ENCODE peak calls at places on chromosome 11, in nine cellular contexts. L, I, K, O, S, C, B, W and V are unnamed samples.

GRCh38 chr11:112962854-112963367 is 1.7 kb downstream of the NCAM1 start:
- DNase-seq in L (no peak), K (no peak), C (no peak), O (no peak), B (peak), S (peak), I (no peak), W (peak), V (no peak)

GRCh38 chr11:117600261-117600783 is 196.7 kb downstream of the DSCAML1 start:
- DNase-seq in S (no peak), W (no peak), L (no peak), C (no peak), K (no peak), O (no peak), I (no peak), B (no peak), V (no peak)

GRCh38 chr11:66868726-66869291 is 11.9 kb downstream of the LRFN4 start:
- DNase-seq in W (no peak), K (peak), I (no peak), B (no peak), C (no peak), S (no peak), L (peak), O (peak), V (no peak)

GRCh38 chr11:77109236-77110019 is 6.8 kb downstream of the OMP start:
- DNase-seq in B (no peak), L (no peak), W (no peak), K (no peak), C (peak), I (no peak), S (no peak), O (peak), V (no peak)

GRCh38 chr11:112082729-112083128 is 3.8 kb downstream of the TIMM8B start:
- DNase-seq in C (peak), L (peak), S (no peak), O (no peak), I (no peak), B (peak), W (peak), K (peak), V (peak)

GRCh38 chr11:62791501-62792192 is at the start of gene TMEM223:
- DNase-seq in K (peak), S (peak), W (peak), C (peak), B (peak), I (peak), L (peak), O (peak), V (no peak)

GRCh38 chr11:103170865-103171264 is 61.6 kb downstream of the DYNC2H1 start:
- DNase-seq in O (no peak), S (no peak), C (no peak), I (no peak), K (no peak), W (no peak), L (no peak), B (no peak), V (no peak)

GRCh38 chr11:69419662-69420061 is 61.8 kb upstream of the LINC01488 start:
- DNase-seq in O (no peak), K (no peak), W (no peak), L (no peak), S (no peak), B (no peak), C (no peak), I (no peak), V (no peak)

GRCh38 chr11:64234840-64235379 is 526 bp downstream of the VEGFB start:
- DNase-seq in I (peak), O (peak), L (peak), B (peak), S (peak), C (no peak), W (peak), K (peak), V (no peak)

GRCh38 chr11:107054391-107054790 is 36.1 kb upstream of the GUCY1A2 start:
- DNase-seq in W (no peak), B (no peak), I (no peak), S (no peak), L (no peak), K (no peak), C (no peak), O (no peak), V (no peak)

GRCh38 chr11:122069946-122070345 is 46.1 kb downstream of the BLID start:
- DNase-seq in S (peak), K (no peak), W (no peak), I (peak), O (no peak), B (peak), L (peak), C (peak), V (no peak)

GRCh38 chr11:29019960-29020683 is 911.9 kb downstream of the METTL15 start:
- DNase-seq in S (no peak), C (peak), K (no peak), B (peak), L (peak), O (peak), W (no peak), I (peak), V (no peak)

GRCh38 chr11:76216536-76217326 is 10.4 kb upstream of the WNT11 start:
- DNase-seq in L (no peak), B (peak), K (no peak), O (no peak), I (no peak), W (no peak), C (no peak), S (peak), V (no peak)

GRCh38 chr11:117146521-117146920 is 2.4 kb downstream of the PAFAH1B2 start:
- DNase-seq in O (no peak), S (no peak), L (no peak), I (no peak), B (peak), C (peak), W (no peak), K (no peak), V (no peak)

GRCh38 chr11:102006835-102007566 is 40.2 kb upstream of the CFAP300 start:
- DNase-seq in S (no peak), W (no peak), C (no peak), O (no peak), I (no peak), B (no peak), K (no peak), L (peak), V (no peak)

GRCh38 chr11:72439455-72439854 is 5.1 kb upstream of the CLPB start:
- DNase-seq in L (peak), C (peak), O (no peak), B (peak), S (no peak), I (no peak), W (no peak), K (no peak), V (no peak)

GRCh38 chr11:118625036-118625690 is 17.7 kb downstream of the PHLDB1 start:
- DNase-seq in B (no peak), W (no peak), O (no peak), K (no peak), I (peak), C (no peak), L (peak), S (no peak), V (no peak)

GRCh38 chr11:15629690-15630321 is 515.1 kb downstream of the INSC start:
- DNase-seq in S (no peak), K (peak), I (no peak), C (no peak), B (no peak), L (no peak), W (peak), O (peak), V (no peak)

GRCh38 chr11:75969626-75970308 is 154.8 kb downstream of the UVRAG start:
- DNase-seq in W (no peak), B (peak), I (no peak), K (no peak), S (no peak), C (peak), L (peak), O (no peak), V (no peak)

GRCh38 chr11:119907934-119908760 is 179.1 kb upstream of the NECTIN1 start:
- DNase-seq in I (no peak), K (no peak), L (no peak), C (no peak), S (no peak), B (no peak), O (no peak), W (no peak), V (no peak)

GRCh38 chr11:69983897-69984438 is 94.1 kb upstream of the ANO1 start:
- DNase-seq in O (no peak), C (no peak), L (no peak), S (no peak), B (no peak), W (no peak), I (no peak), K (no peak), V (no peak)

GRCh38 chr11:10579700-10580099 is 11.2 kb upstream of the LYVE1 start:
- DNase-seq in I (no peak), K (no peak), C (no peak), O (no peak), B (no peak), W (no peak), L (no peak), S (no peak), V (no peak)

GRCh38 chr11:45089251-45089650 is 57.2 kb upstream of the PRDM11 start:
- DNase-seq in S (peak), C (peak), L (peak), B (peak), I (no peak), O (no peak), W (peak), K (no peak), V (no peak)

GRCh38 chr11:13336246-13336873 is 58.8 kb downstream of the BMAL1 start:
- DNase-seq in L (no peak), S (no peak), K (no peak), I (no peak), O (no peak), W (peak), C (peak), B (no peak), V (no peak)

GRCh38 chr11:10205928-10206327 is 88.1 kb downstream of the SBF2 start:
- DNase-seq in K (no peak), W (no peak), L (no peak), S (no peak), B (no peak), O (peak), I (no peak), C (no peak), V (no peak)

GRCh38 chr11:43316451-43316850 is 4.7 kb downstream of the API5 start:
- DNase-seq in C (peak), I (no peak), S (no peak), B (peak), W (no peak), K (peak), L (peak), O (no peak), V (no peak)

GRCh38 chr11:119567667-119568582 is 145.0 kb upstream of the THY1 start:
- DNase-seq in W (no peak), I (peak), L (peak), C (peak), B (peak), K (peak), O (peak), S (no peak), V (no peak)

GRCh38 chr11:46380340-46381045 is 976 bp upstream of the MDK start:
- DNase-seq in S (peak), O (peak), L (peak), B (peak), W (peak), C (no peak), I (peak), K (peak), V (no peak)

GRCh38 chr11:92384316-92384715 is 159.7 kb downstream of the FAT3 start:
- DNase-seq in I (no peak), O (no peak), K (no peak), S (no peak), B (peak), L (peak), C (peak), W (no peak), V (no peak)

GRCh38 chr11:44993971-44994705 is 43.5 kb upstream of the TP53I11 start:
- DNase-seq in B (no peak), O (no peak), W (no peak), K (no peak), I (no peak), C (no peak), S (no peak), L (no peak), V (no peak)

GRCh38 chr11:64874308-64874707 is 4.1 kb downstream of the EHD1 start:
- DNase-seq in W (no peak), O (no peak), I (no peak), C (peak), B (peak), K (no peak), S (no peak), L (no peak), V (no peak)

GRCh38 chr11:64879226-64879900 is 942 bp upstream of the EHD1 start:
- DNase-seq in K (no peak), B (peak), C (no peak), I (no peak), O (no peak), L (no peak), S (peak), W (no peak), V (no peak)

GRCh38 chr11:57154718-57155117 is 27.0 kb upstream of the LRRC55 start:
- DNase-seq in S (no peak), W (no peak), O (no peak), K (no peak), I (no peak), C (no peak), L (no peak), B (no peak), V (no peak)

GRCh38 chr11:126384053-126384335 is 28.5 kb downstream of the ST3GAL4 start:
- DNase-seq in O (no peak), C (no peak), K (no peak), W (no peak), B (no peak), S (no peak), I (no peak), L (no peak), V (no peak)
- H3K27ac ChIP-seq in O (no peak), C (no peak), K (no peak), W (no peak), B (no peak), S (peak), I (no peak), L (peak), V (no peak)

DNA sequence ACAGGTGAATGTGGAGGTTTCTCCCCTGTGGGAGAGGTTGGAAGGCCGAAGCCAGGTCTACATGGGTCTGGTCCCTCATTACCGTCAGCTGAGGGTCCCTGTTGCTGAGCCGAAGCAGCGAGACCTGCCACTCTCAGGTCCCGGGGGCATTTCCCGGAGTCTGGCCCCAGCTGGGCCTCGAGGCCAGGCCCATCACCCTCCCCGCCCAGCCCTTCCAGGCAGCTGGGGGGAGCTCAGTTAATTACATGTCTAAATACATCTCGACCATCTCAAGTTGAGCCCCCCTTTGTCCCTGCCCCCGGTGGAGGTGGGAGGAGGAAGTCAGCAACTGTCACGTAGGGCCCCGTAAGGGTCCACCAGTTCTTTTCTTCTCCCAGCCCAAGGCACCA is 3.6 kb downstream of the CDKN1C start:
- DNase-seq in W (no peak), I (no peak), C (no peak), O (no peak), K (no peak), S (no peak), L (no peak), B (no peak), V (no peak)
- H3K27ac ChIP-seq in W (no peak), I (no peak), C (no peak), O (no peak), K (no peak), S (peak), L (no peak), B (no peak), V (no peak)

DNA sequence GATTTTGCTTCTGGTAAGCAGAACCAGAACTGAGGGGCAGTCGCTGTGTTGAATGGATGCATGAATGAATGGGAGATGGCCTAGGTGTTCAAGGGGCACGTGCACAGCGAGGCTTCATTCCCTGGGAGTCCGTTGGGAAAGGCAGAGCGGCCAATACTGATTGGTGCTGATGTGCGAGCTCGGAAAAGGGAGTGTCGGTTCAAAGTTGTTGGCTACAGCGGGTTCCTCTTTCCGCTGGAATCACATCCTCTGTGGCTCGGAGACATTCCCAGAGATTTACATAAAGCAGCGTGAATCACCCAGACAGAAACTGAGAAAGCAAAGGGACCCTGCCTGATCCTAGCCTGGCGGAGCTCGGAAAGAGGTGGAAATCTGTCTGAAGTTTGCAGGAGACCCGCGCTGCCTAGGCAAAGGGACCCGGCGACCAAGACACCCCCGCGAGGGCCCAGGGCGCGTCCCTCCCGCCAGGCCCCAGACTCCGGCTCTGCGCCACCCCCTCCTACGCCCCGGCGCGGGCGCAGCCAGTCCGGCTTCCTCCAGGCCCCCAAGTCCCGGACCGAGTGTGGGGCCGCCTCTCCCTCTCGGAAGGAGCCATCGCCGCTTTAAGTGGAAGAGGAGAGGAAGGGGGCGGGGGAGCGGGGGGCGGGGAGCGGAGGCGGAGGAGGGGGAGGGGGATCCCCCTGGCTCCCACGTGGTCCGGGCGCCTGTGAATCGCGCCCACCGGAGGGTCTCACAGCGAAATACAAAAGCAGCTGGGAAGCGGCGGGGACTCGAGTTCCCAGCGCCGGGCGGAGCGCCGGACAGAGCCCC is at the start of gene FJX1:
- DNase-seq in C (peak), K (peak), S (peak), W (peak), L (peak), I (peak), O (no peak), B (peak), V (peak)
- H3K27ac ChIP-seq in C (peak), K (no peak), S (peak), W (peak), L (peak), I (peak), O (no peak), B (peak), V (peak)

GRCh38 chr11:115693002-115693401 is 188.8 kb upstream of the CADM1 start:
- DNase-seq in L (no peak), K (no peak), O (no peak), C (no peak), B (no peak), W (no peak), S (no peak), I (no peak), V (no peak)
- H3K27ac ChIP-seq in L (no peak), K (no peak), O (no peak), C (no peak), B (no peak), W (no peak), S (no peak), I (no peak), V (no peak)